ENCODE peak calls at places on chromosomes 4 and X, in ten cellular contexts. F is stimulated activated CD4-positive, alpha-beta T cell treated with anti-CD3 and anti-CD28 coated beads, Interleukin-12 subunit alpha, Interleukin-12 subunit beta, amount 100 ng/mL, for 24 hours; M is NCI-H460; V is foreskin keratinocyte; C is substantia nigra; H is lower lobe of right lung; X is GM23338; K is frontal cortex; Y is amniotic stem cell; Z is right cardiac atrium. I is an unnamed sample.

GRCh38 chrX:68989865-68990606 is 161.2 kb downstream of the EFNB1 start:
- DNase-seq in C (no peak), Y (peak), M (no peak), V (no peak), Z (peak), K (no peak), X (peak), H (no peak), F (no peak), I (peak)

GRCh38 chr4:145155268-145155870 is 25.0 kb downstream of the OTUD4 start:
- DNase-seq in Z (no peak), X (no peak), K (no peak), H (no peak), Y (no peak), F (no peak), V (no peak), M (no peak), C (no peak), I (no peak)

GRCh38 chr4:48727666-48728459 is 52.2 kb downstream of the FRYL start:
- DNase-seq in K (no peak), Z (no peak), M (no peak), C (no peak), V (no peak), F (no peak), Y (no peak), X (peak), H (no peak), I (no peak)

GRCh38 chr4:3136454-3136853 is 62.0 kb downstream of the HTT start:
- DNase-seq in Z (no peak), F (no peak), C (no peak), M (no peak), V (no peak), H (no peak), K (no peak), X (no peak), Y (no peak), I (no peak)

GRCh38 chr4:8393593-8394038 is 46.9 kb downstream of the ACOX3 start:
- DNase-seq in V (peak), C (peak), M (no peak), X (no peak), F (no peak), H (no peak), K (peak), Y (peak), Z (peak), I (no peak)

GRCh38 chr4:48585401-48585800 is 95.3 kb downstream of the ZAR1 start:
- DNase-seq in F (no peak), C (no peak), K (no peak), Z (no peak), V (no peak), M (no peak), X (no peak), Y (no peak), H (no peak), I (no peak)

GRCh38 chr4:3227878-3228675 is 20.9 kb upstream of the MSANTD1 start:
- DNase-seq in C (no peak), M (no peak), F (no peak), X (no peak), V (no peak), Y (no peak), Z (no peak), H (peak), K (no peak), I (no peak)

GRCh38 chrX:120029354-120029753 is 48.1 kb downstream of the RHOXF2B start:
- DNase-seq in M (no peak), Y (no peak), Z (no peak), F (no peak), V (no peak), K (no peak), H (no peak), C (no peak), X (peak), I (no peak)